ENCODE peak calls at places on chromosomes 3 and 15, in ten cellular contexts. One of them, this sample, is unnamed.

GRCh38 chr3:50194903-50195500 is 3.6 kb downstream of the GNAT1 start:
- DNase-seq in stimulated activated CD8-positive, alpha-beta memory T cell treated with anti-CD3 and anti-CD28 coated beads, Interleukin-4, amount 100 ng/mL, for 24 hours: no peak
- DNase-seq in NCI-H1694: no peak
- DNase-seq in activated B cell treated with CpG ODN at 0.5 μM for 24 hours: no peak
- DNase-seq in left lobe of liver: peak
- DNase-seq in astrocyte: no peak
- DNase-seq in KBM-7: no peak
- DNase-seq in AG08395: no peak
- DNase-seq in ELR: no peak
- DNase-seq in CD8-positive, alpha-beta T cell: no peak
- DNase-seq in this sample: no peak

GRCh38 chr3:132822266-132822665 is 100.1 kb upstream of the NPHP3 start:
- DNase-seq in stimulated activated CD8-positive, alpha-beta memory T cell treated with anti-CD3 and anti-CD28 coated beads, Interleukin-4, amount 100 ng/mL, for 24 hours: no peak
- DNase-seq in NCI-H1694: no peak
- DNase-seq in activated B cell treated with CpG ODN at 0.5 μM for 24 hours: no peak
- DNase-seq in left lobe of liver: no peak
- DNase-seq in astrocyte: no peak
- DNase-seq in KBM-7: no peak
- DNase-seq in AG08395: no peak
- DNase-seq in ELR: no peak
- DNase-seq in CD8-positive, alpha-beta T cell: no peak
- DNase-seq in this sample: no peak

GRCh38 chr15:46848704-46849103 is 868.6 kb upstream of the SEMA6D start:
- DNase-seq in stimulated activated CD8-positive, alpha-beta memory T cell treated with anti-CD3 and anti-CD28 coated beads, Interleukin-4, amount 100 ng/mL, for 24 hours: no peak
- DNase-seq in NCI-H1694: no peak
- DNase-seq in activated B cell treated with CpG ODN at 0.5 μM for 24 hours: no peak
- DNase-seq in left lobe of liver: no peak
- DNase-seq in astrocyte: peak
- DNase-seq in KBM-7: no peak
- DNase-seq in AG08395: peak
- DNase-seq in ELR: peak
- DNase-seq in CD8-positive, alpha-beta T cell: no peak
- DNase-seq in this sample: no peak

GRCh38 chr3:83890039-83890762 is 1068.6 kb upstream of the CADM2 start:
- DNase-seq in stimulated activated CD8-positive, alpha-beta memory T cell treated with anti-CD3 and anti-CD28 coated beads, Interleukin-4, amount 100 ng/mL, for 24 hours: no peak
- DNase-seq in NCI-H1694: no peak
- DNase-seq in activated B cell treated with CpG ODN at 0.5 μM for 24 hours: no peak
- DNase-seq in left lobe of liver: no peak
- DNase-seq in astrocyte: peak
- DNase-seq in KBM-7: no peak
- DNase-seq in AG08395: no peak
- DNase-seq in ELR: no peak
- DNase-seq in CD8-positive, alpha-beta T cell: no peak
- DNase-seq in this sample: no peak

GRCh38 chr15:101293122-101293521 is 1.9 kb downstream of the SNRPA1 start:
- DNase-seq in stimulated activated CD8-positive, alpha-beta memory T cell treated with anti-CD3 and anti-CD28 coated beads, Interleukin-4, amount 100 ng/mL, for 24 hours: no peak
- DNase-seq in NCI-H1694: no peak
- DNase-seq in activated B cell treated with CpG ODN at 0.5 μM for 24 hours: no peak
- DNase-seq in left lobe of liver: no peak
- DNase-seq in astrocyte: no peak
- DNase-seq in KBM-7: peak
- DNase-seq in AG08395: no peak
- DNase-seq in ELR: no peak
- DNase-seq in CD8-positive, alpha-beta T cell: no peak
- DNase-seq in this sample: peak

GRCh38 chr3:58237940-58238681 is 519 bp downstream of the ABHD6 start:
- DNase-seq in stimulated activated CD8-positive, alpha-beta memory T cell treated with anti-CD3 and anti-CD28 coated beads, Interleukin-4, amount 100 ng/mL, for 24 hours: peak
- DNase-seq in NCI-H1694: no peak
- DNase-seq in activated B cell treated with CpG ODN at 0.5 μM for 24 hours: peak
- DNase-seq in left lobe of liver: peak
- DNase-seq in astrocyte: no peak
- DNase-seq in KBM-7: peak
- DNase-seq in AG08395: peak
- DNase-seq in ELR: peak
- DNase-seq in CD8-positive, alpha-beta T cell: peak
- DNase-seq in this sample: peak

GRCh38 chr3:1207904-1208303 is 115.1 kb downstream of the CNTN6 start:
- DNase-seq in stimulated activated CD8-positive, alpha-beta memory T cell treated with anti-CD3 and anti-CD28 coated beads, Interleukin-4, amount 100 ng/mL, for 24 hours: no peak
- DNase-seq in NCI-H1694: no peak
- DNase-seq in activated B cell treated with CpG ODN at 0.5 μM for 24 hours: no peak
- DNase-seq in left lobe of liver: no peak
- DNase-seq in astrocyte: peak
- DNase-seq in KBM-7: no peak
- DNase-seq in AG08395: no peak
- DNase-seq in ELR: no peak
- DNase-seq in CD8-positive, alpha-beta T cell: no peak
- DNase-seq in this sample: no peak

GRCh38 chr3:162547321-162547720 is 1050.7 kb downstream of the OTOL1 start:
- DNase-seq in stimulated activated CD8-positive, alpha-beta memory T cell treated with anti-CD3 and anti-CD28 coated beads, Interleukin-4, amount 100 ng/mL, for 24 hours: no peak
- DNase-seq in NCI-H1694: no peak
- DNase-seq in activated B cell treated with CpG ODN at 0.5 μM for 24 hours: no peak
- DNase-seq in left lobe of liver: no peak
- DNase-seq in astrocyte: no peak
- DNase-seq in KBM-7: no peak
- DNase-seq in AG08395: no peak
- DNase-seq in ELR: no peak
- DNase-seq in CD8-positive, alpha-beta T cell: no peak
- DNase-seq in this sample: no peak

GRCh38 chr3:168025076-168025475 is 70.6 kb downstream of the GOLIM4 start:
- DNase-seq in stimulated activated CD8-positive, alpha-beta memory T cell treated with anti-CD3 and anti-CD28 coated beads, Interleukin-4, amount 100 ng/mL, for 24 hours: no peak
- DNase-seq in NCI-H1694: no peak
- DNase-seq in activated B cell treated with CpG ODN at 0.5 μM for 24 hours: no peak
- DNase-seq in left lobe of liver: no peak
- DNase-seq in astrocyte: peak
- DNase-seq in KBM-7: no peak
- DNase-seq in AG08395: peak
- DNase-seq in ELR: peak
- DNase-seq in CD8-positive, alpha-beta T cell: no peak
- DNase-seq in this sample: no peak

GRCh38 chr15:43209059-43209824 is 11.6 kb downstream of the EPB42 start:
- DNase-seq in stimulated activated CD8-positive, alpha-beta memory T cell treated with anti-CD3 and anti-CD28 coated beads, Interleukin-4, amount 100 ng/mL, for 24 hours: no peak
- DNase-seq in NCI-H1694: no peak
- DNase-seq in activated B cell treated with CpG ODN at 0.5 μM for 24 hours: no peak
- DNase-seq in left lobe of liver: no peak
- DNase-seq in astrocyte: no peak
- DNase-seq in KBM-7: no peak
- DNase-seq in AG08395: peak
- DNase-seq in ELR: peak
- DNase-seq in CD8-positive, alpha-beta T cell: no peak
- DNase-seq in this sample: no peak

GRCh38 chr3:59235221-59236012 is 185.6 kb upstream of the CFAP20DC start:
- DNase-seq in stimulated activated CD8-positive, alpha-beta memory T cell treated with anti-CD3 and anti-CD28 coated beads, Interleukin-4, amount 100 ng/mL, for 24 hours: peak
- DNase-seq in NCI-H1694: no peak
- DNase-seq in activated B cell treated with CpG ODN at 0.5 μM for 24 hours: no peak
- DNase-seq in left lobe of liver: no peak
- DNase-seq in astrocyte: no peak
- DNase-seq in KBM-7: no peak
- DNase-seq in AG08395: no peak
- DNase-seq in ELR: no peak
- DNase-seq in CD8-positive, alpha-beta T cell: no peak
- DNase-seq in this sample: no peak

GRCh38 chr15:55514414-55514850 is 6.4 kb upstream of the DNAAF4 start:
- DNase-seq in stimulated activated CD8-positive, alpha-beta memory T cell treated with anti-CD3 and anti-CD28 coated beads, Interleukin-4, amount 100 ng/mL, for 24 hours: no peak
- DNase-seq in NCI-H1694: no peak
- DNase-seq in activated B cell treated with CpG ODN at 0.5 μM for 24 hours: no peak
- DNase-seq in left lobe of liver: no peak
- DNase-seq in astrocyte: no peak
- DNase-seq in KBM-7: no peak
- DNase-seq in AG08395: no peak
- DNase-seq in ELR: no peak
- DNase-seq in CD8-positive, alpha-beta T cell: no peak
- DNase-seq in this sample: no peak

GRCh38 chr3:45665101-45665572 is 24.1 kb upstream of the SACM1L start:
- DNase-seq in stimulated activated CD8-positive, alpha-beta memory T cell treated with anti-CD3 and anti-CD28 coated beads, Interleukin-4, amount 100 ng/mL, for 24 hours: no peak
- DNase-seq in NCI-H1694: peak
- DNase-seq in activated B cell treated with CpG ODN at 0.5 μM for 24 hours: no peak
- DNase-seq in left lobe of liver: peak
- DNase-seq in astrocyte: no peak
- DNase-seq in KBM-7: peak
- DNase-seq in AG08395: no peak
- DNase-seq in ELR: peak
- DNase-seq in CD8-positive, alpha-beta T cell: peak
- DNase-seq in this sample: peak

GRCh38 chr3:139659511-139659910 is 18.3 kb downstream of the NMNAT3 start:
- DNase-seq in stimulated activated CD8-positive, alpha-beta memory T cell treated with anti-CD3 and anti-CD28 coated beads, Interleukin-4, amount 100 ng/mL, for 24 hours: no peak
- DNase-seq in NCI-H1694: no peak
- DNase-seq in activated B cell treated with CpG ODN at 0.5 μM for 24 hours: no peak
- DNase-seq in left lobe of liver: no peak
- DNase-seq in astrocyte: no peak
- DNase-seq in KBM-7: no peak
- DNase-seq in AG08395: no peak
- DNase-seq in ELR: no peak
- DNase-seq in CD8-positive, alpha-beta T cell: no peak
- DNase-seq in this sample: no peak

GRCh38 chr3:58173670-58174472 is 36.9 kb downstream of the DNASE1L3 start:
- DNase-seq in stimulated activated CD8-positive, alpha-beta memory T cell treated with anti-CD3 and anti-CD28 coated beads, Interleukin-4, amount 100 ng/mL, for 24 hours: no peak
- DNase-seq in NCI-H1694: peak
- DNase-seq in activated B cell treated with CpG ODN at 0.5 μM for 24 hours: no peak
- DNase-seq in left lobe of liver: peak
- DNase-seq in astrocyte: no peak
- DNase-seq in KBM-7: peak
- DNase-seq in AG08395: no peak
- DNase-seq in ELR: peak
- DNase-seq in CD8-positive, alpha-beta T cell: peak
- DNase-seq in this sample: peak

GRCh38 chr3:182490601-182491485 is 302.5 kb upstream of the ATP11B start:
- DNase-seq in stimulated activated CD8-positive, alpha-beta memory T cell treated with anti-CD3 and anti-CD28 coated beads, Interleukin-4, amount 100 ng/mL, for 24 hours: no peak
- DNase-seq in NCI-H1694: peak
- DNase-seq in activated B cell treated with CpG ODN at 0.5 μM for 24 hours: no peak
- DNase-seq in left lobe of liver: no peak
- DNase-seq in astrocyte: peak
- DNase-seq in KBM-7: peak
- DNase-seq in AG08395: no peak
- DNase-seq in ELR: peak
- DNase-seq in CD8-positive, alpha-beta T cell: no peak
- DNase-seq in this sample: peak

GRCh38 chr3:27666708-27667107 is 55.4 kb downstream of the EOMES start:
- DNase-seq in stimulated activated CD8-positive, alpha-beta memory T cell treated with anti-CD3 and anti-CD28 coated beads, Interleukin-4, amount 100 ng/mL, for 24 hours: no peak
- DNase-seq in NCI-H1694: peak
- DNase-seq in activated B cell treated with CpG ODN at 0.5 μM for 24 hours: no peak
- DNase-seq in left lobe of liver: no peak
- DNase-seq in astrocyte: peak
- DNase-seq in KBM-7: peak
- DNase-seq in AG08395: peak
- DNase-seq in ELR: peak
- DNase-seq in CD8-positive, alpha-beta T cell: peak
- DNase-seq in this sample: peak

GRCh38 chr15:85992224-85992623 is 87.4 kb upstream of the AGBL1 start:
- DNase-seq in stimulated activated CD8-positive, alpha-beta memory T cell treated with anti-CD3 and anti-CD28 coated beads, Interleukin-4, amount 100 ng/mL, for 24 hours: no peak
- DNase-seq in NCI-H1694: no peak
- DNase-seq in activated B cell treated with CpG ODN at 0.5 μM for 24 hours: no peak
- DNase-seq in left lobe of liver: no peak
- DNase-seq in astrocyte: no peak
- DNase-seq in KBM-7: no peak
- DNase-seq in AG08395: no peak
- DNase-seq in ELR: no peak
- DNase-seq in CD8-positive, alpha-beta T cell: no peak
- DNase-seq in this sample: no peak

GRCh38 chr15:66555685-66556084 is 10.1 kb downstream of the LCTL start:
- DNase-seq in stimulated activated CD8-positive, alpha-beta memory T cell treated with anti-CD3 and anti-CD28 coated beads, Interleukin-4, amount 100 ng/mL, for 24 hours: no peak
- DNase-seq in NCI-H1694: no peak
- DNase-seq in activated B cell treated with CpG ODN at 0.5 μM for 24 hours: no peak
- DNase-seq in left lobe of liver: no peak
- DNase-seq in astrocyte: no peak
- DNase-seq in KBM-7: no peak
- DNase-seq in AG08395: no peak
- DNase-seq in ELR: no peak
- DNase-seq in CD8-positive, alpha-beta T cell: no peak
- DNase-seq in this sample: no peak

GRCh38 chr15:28901587-28901980 is 15.8 kb downstream of the APBA2 start:
- DNase-seq in stimulated activated CD8-positive, alpha-beta memory T cell treated with anti-CD3 and anti-CD28 coated beads, Interleukin-4, amount 100 ng/mL, for 24 hours: no peak
- DNase-seq in NCI-H1694: no peak
- DNase-seq in activated B cell treated with CpG ODN at 0.5 μM for 24 hours: no peak
- DNase-seq in left lobe of liver: no peak
- DNase-seq in astrocyte: no peak
- DNase-seq in KBM-7: no peak
- DNase-seq in AG08395: no peak
- DNase-seq in ELR: no peak
- DNase-seq in CD8-positive, alpha-beta T cell: no peak
- DNase-seq in this sample: no peak

GRCh38 chr3:189981668-189982067 is 139.0 kb downstream of the P3H2 start:
- DNase-seq in stimulated activated CD8-positive, alpha-beta memory T cell treated with anti-CD3 and anti-CD28 coated beads, Interleukin-4, amount 100 ng/mL, for 24 hours: no peak
- DNase-seq in NCI-H1694: no peak
- DNase-seq in activated B cell treated with CpG ODN at 0.5 μM for 24 hours: no peak
- DNase-seq in left lobe of liver: peak
- DNase-seq in astrocyte: peak
- DNase-seq in KBM-7: no peak
- DNase-seq in AG08395: peak
- DNase-seq in ELR: peak
- DNase-seq in CD8-positive, alpha-beta T cell: no peak
- DNase-seq in this sample: no peak

GRCh38 chr3:175951047-175951694 is 1092.0 kb downstream of the NAALADL2 start:
- DNase-seq in stimulated activated CD8-positive, alpha-beta memory T cell treated with anti-CD3 and anti-CD28 coated beads, Interleukin-4, amount 100 ng/mL, for 24 hours: no peak
- DNase-seq in NCI-H1694: no peak
- DNase-seq in activated B cell treated with CpG ODN at 0.5 μM for 24 hours: no peak
- DNase-seq in left lobe of liver: no peak
- DNase-seq in astrocyte: peak
- DNase-seq in KBM-7: no peak
- DNase-seq in AG08395: peak
- DNase-seq in ELR: peak
- DNase-seq in CD8-positive, alpha-beta T cell: no peak
- DNase-seq in this sample: no peak

GRCh38 chr15:55334371-55334770 is 15.3 kb downstream of the PIGB start:
- DNase-seq in stimulated activated CD8-positive, alpha-beta memory T cell treated with anti-CD3 and anti-CD28 coated beads, Interleukin-4, amount 100 ng/mL, for 24 hours: no peak
- DNase-seq in NCI-H1694: no peak
- DNase-seq in activated B cell treated with CpG ODN at 0.5 μM for 24 hours: no peak
- DNase-seq in left lobe of liver: no peak
- DNase-seq in astrocyte: no peak
- DNase-seq in KBM-7: no peak
- DNase-seq in AG08395: no peak
- DNase-seq in ELR: peak
- DNase-seq in CD8-positive, alpha-beta T cell: no peak
- DNase-seq in this sample: no peak

GRCh38 chr3:49387721-49388120 is 24.1 kb downstream of the RHOA start:
- DNase-seq in stimulated activated CD8-positive, alpha-beta memory T cell treated with anti-CD3 and anti-CD28 coated beads, Interleukin-4, amount 100 ng/mL, for 24 hours: no peak
- DNase-seq in NCI-H1694: no peak
- DNase-seq in activated B cell treated with CpG ODN at 0.5 μM for 24 hours: no peak
- DNase-seq in left lobe of liver: no peak
- DNase-seq in astrocyte: no peak
- DNase-seq in KBM-7: no peak
- DNase-seq in AG08395: peak
- DNase-seq in ELR: peak
- DNase-seq in CD8-positive, alpha-beta T cell: no peak
- DNase-seq in this sample: no peak

GRCh38 chr3:132772252-132772651 is 50.0 kb upstream of the NPHP3 start:
- DNase-seq in stimulated activated CD8-positive, alpha-beta memory T cell treated with anti-CD3 and anti-CD28 coated beads, Interleukin-4, amount 100 ng/mL, for 24 hours: no peak
- DNase-seq in NCI-H1694: no peak
- DNase-seq in activated B cell treated with CpG ODN at 0.5 μM for 24 hours: no peak
- DNase-seq in left lobe of liver: no peak
- DNase-seq in astrocyte: no peak
- DNase-seq in KBM-7: no peak
- DNase-seq in AG08395: no peak
- DNase-seq in ELR: no peak
- DNase-seq in CD8-positive, alpha-beta T cell: no peak
- DNase-seq in this sample: no peak

GRCh38 chr3:110376119-110376518 is 695.5 kb upstream of the NECTIN3 start:
- DNase-seq in stimulated activated CD8-positive, alpha-beta memory T cell treated with anti-CD3 and anti-CD28 coated beads, Interleukin-4, amount 100 ng/mL, for 24 hours: no peak
- DNase-seq in NCI-H1694: no peak
- DNase-seq in activated B cell treated with CpG ODN at 0.5 μM for 24 hours: no peak
- DNase-seq in left lobe of liver: no peak
- DNase-seq in astrocyte: no peak
- DNase-seq in KBM-7: no peak
- DNase-seq in AG08395: no peak
- DNase-seq in ELR: no peak
- DNase-seq in CD8-positive, alpha-beta T cell: no peak
- DNase-seq in this sample: no peak

GRCh38 chr3:16600771-16601538 is 4.3 kb downstream of the DAZL start:
- DNase-seq in stimulated activated CD8-positive, alpha-beta memory T cell treated with anti-CD3 and anti-CD28 coated beads, Interleukin-4, amount 100 ng/mL, for 24 hours: peak
- DNase-seq in NCI-H1694: peak
- DNase-seq in activated B cell treated with CpG ODN at 0.5 μM for 24 hours: peak
- DNase-seq in left lobe of liver: peak
- DNase-seq in astrocyte: peak
- DNase-seq in KBM-7: peak
- DNase-seq in AG08395: peak
- DNase-seq in ELR: peak
- DNase-seq in CD8-positive, alpha-beta T cell: peak
- DNase-seq in this sample: peak

GRCh38 chr3:43919067-43919466 is 228.3 kb downstream of the ABHD5 start:
- DNase-seq in stimulated activated CD8-positive, alpha-beta memory T cell treated with anti-CD3 and anti-CD28 coated beads, Interleukin-4, amount 100 ng/mL, for 24 hours: no peak
- DNase-seq in NCI-H1694: no peak
- DNase-seq in activated B cell treated with CpG ODN at 0.5 μM for 24 hours: no peak
- DNase-seq in left lobe of liver: no peak
- DNase-seq in astrocyte: peak
- DNase-seq in KBM-7: peak
- DNase-seq in AG08395: peak
- DNase-seq in ELR: peak
- DNase-seq in CD8-positive, alpha-beta T cell: no peak
- DNase-seq in this sample: no peak